ENCODE peak calls at places on chromosome 7, in seven cellular contexts. K is lower lobe of right lung, L is activated T-cell treated with anti-CD3 and anti-CD28 coated beads for 4 hours, D is mucosa of gallbladder, B is AG10803, C is AG09319, S is H7. U is an unnamed sample.

GRCh38 chr7:27241189-27242045 is 1.2 kb upstream of the EVX1 start:
- DNase-seq in K (no peak), B (no peak), C (no peak), S (peak), D (no peak), L (no peak), U (no peak)

GRCh38 chr7:1669954-1670893 is at the start of gene ELFN1:
- DNase-seq in C (no peak), D (no peak), S (peak), B (peak), L (no peak), K (peak), U (peak)

GRCh38 chr7:134302120-134302519 is 14.6 kb downstream of the SLC35B4 start:
- DNase-seq in S (no peak), K (no peak), L (no peak), D (no peak), B (peak), C (no peak), U (no peak)

GRCh38 chr7:157002819-157003421 is 7.5 kb downstream of the MNX1 start:
- DNase-seq in S (peak), L (no peak), D (no peak), K (no peak), C (no peak), B (no peak), U (no peak)

GRCh38 chr7:130151591-130152269 is 53.5 kb downstream of the TMEM209 start:
- DNase-seq in C (no peak), K (no peak), D (no peak), B (peak), L (peak), S (no peak), U (no peak)

GRCh38 chr7:16106869-16107268 is 314.5 kb downstream of the CRPPA start:
- DNase-seq in L (no peak), B (no peak), S (no peak), K (no peak), C (no peak), D (no peak), U (no peak)

GRCh38 chr7:93992423-93993110 is 11.6 kb downstream of the BET1 start:
- DNase-seq in C (no peak), L (no peak), S (no peak), B (no peak), K (no peak), D (no peak), U (no peak)

GRCh38 chr7:112421666-112422486 is 28.4 kb upstream of the IFRD1 start:
- DNase-seq in C (no peak), L (no peak), B (no peak), D (no peak), K (no peak), S (no peak), U (no peak)

GRCh38 chr7:155850001-155850436 is 37.8 kb upstream of the SHH start:
- DNase-seq in L (no peak), B (no peak), D (no peak), S (no peak), C (no peak), K (no peak), U (no peak)

GRCh38 chr7:135956393-135956792 is 20.8 kb downstream of the MTPN start:
- DNase-seq in B (no peak), D (no peak), S (no peak), K (no peak), C (no peak), L (no peak), U (no peak)

GRCh38 chr7:1555813-1556540 is at the start of gene TMEM184A:
- DNase-seq in K (peak), D (peak), B (no peak), S (peak), C (no peak), L (peak), U (no peak)

GRCh38 chr7:22361795-22362194 is 4.8 kb upstream of the RAPGEF5 start:
- DNase-seq in K (no peak), B (no peak), L (no peak), D (peak), C (no peak), S (no peak), U (no peak)

GRCh38 chr7:85068796-85069195 is 118.1 kb downstream of the SEMA3D start:
- DNase-seq in S (no peak), C (peak), K (no peak), B (peak), L (no peak), D (no peak), U (peak)

GRCh38 chr7:122273117-122273516 is 31.4 kb downstream of the FEZF1 start:
- DNase-seq in S (no peak), K (no peak), L (no peak), C (no peak), B (no peak), D (no peak), U (no peak)

GRCh38 chr7:35549781-35550180 is 145.2 kb downstream of the HERPUD2 start:
- DNase-seq in D (no peak), B (no peak), L (no peak), K (no peak), C (no peak), S (no peak), U (no peak)

GRCh38 chr7:30445770-30446169 is 32.8 kb downstream of the NOD1 start:
- DNase-seq in L (peak), C (peak), B (peak), S (peak), D (peak), K (peak), U (peak)

GRCh38 chr7:2010101-2010500 is 222.6 kb downstream of the MAD1L1 start:
- DNase-seq in D (no peak), B (no peak), S (no peak), L (no peak), C (no peak), K (peak), U (no peak)

GRCh38 chr7:155288055-155288454 is 9.6 kb upstream of the INSIG1 start:
- DNase-seq in K (no peak), C (no peak), S (no peak), L (no peak), D (no peak), B (no peak), U (no peak)

GRCh38 chr7:105666324-105666723 is 85.0 kb upstream of the EFCAB10 start:
- DNase-seq in S (no peak), B (no peak), L (no peak), C (no peak), D (no peak), K (no peak), U (no peak)

GRCh38 chr7:95491634-95492314 is 6.0 kb downstream of the ASB4 start:
- DNase-seq in D (peak), B (no peak), L (no peak), C (no peak), S (peak), K (no peak), U (no peak)

GRCh38 chr7:53993205-53993604 is 549.0 kb upstream of the VSTM2A start:
- DNase-seq in K (no peak), S (no peak), D (no peak), B (no peak), C (no peak), L (no peak), U (no peak)

GRCh38 chr7:149809215-149809614 is 29.0 kb upstream of the ZNF862 start:
- DNase-seq in K (no peak), C (no peak), D (no peak), S (no peak), L (no peak), B (no peak), U (no peak)

GRCh38 chr7:277228-277627 is 12.7 kb upstream of the FOXL3 start:
- DNase-seq in L (no peak), D (no peak), C (no peak), S (no peak), B (no peak), K (no peak), U (no peak)

GRCh38 chr7:158740013-158740656 is 35.5 kb upstream of the NCAPG2 start:
- DNase-seq in C (no peak), S (no peak), L (no peak), K (no peak), B (peak), D (no peak), U (peak)

GRCh38 chr7:150787321-150788281 is 12.6 kb downstream of the TMEM176B start:
- DNase-seq in L (no peak), B (peak), S (no peak), D (peak), K (no peak), C (no peak), U (no peak)